ENCODE peak calls at places on chromosome 15, in six cellular contexts. O, B, H, F, K and Q are unnamed samples.

GRCh38 chr15:57443486-57443885 is 67.2 kb downstream of the CGNL1 start:
- DNase-seq in O (no peak), B (no peak), H (no peak), K (no peak), F (no peak), Q (no peak)

GRCh38 chr15:36449084-36449661 is 130.3 kb upstream of the CDIN1 start:
- DNase-seq in H (no peak), F (no peak), O (no peak), B (no peak), K (no peak), Q (no peak)

GRCh38 chr15:101660005-101660404 is 7.8 kb upstream of the TM2D3 start:
- DNase-seq in B (no peak), F (no peak), H (no peak), K (no peak), O (no peak), Q (no peak)

GRCh38 chr15:29424118-29424517 is 154.5 kb upstream of the NSMCE3 start:
- DNase-seq in F (peak), H (no peak), O (no peak), K (no peak), B (no peak), Q (no peak)

GRCh38 chr15:67794832-67795574 is 30.3 kb upstream of the SKOR1 start:
- DNase-seq in B (no peak), O (no peak), F (peak), K (no peak), H (no peak), Q (no peak)

GRCh38 chr15:101315736-101316135 is 20.7 kb upstream of the SNRPA1 start:
- DNase-seq in H (no peak), B (no peak), F (no peak), O (no peak), K (no peak), Q (no peak)

GRCh38 chr15:40891810-40892448 is 2.3 kb upstream of the VPS18 start:
- DNase-seq in K (no peak), F (peak), O (no peak), B (peak), H (no peak), Q (no peak)

GRCh38 chr15:29061746-29062660 is 176.2 kb downstream of the APBA2 start:
- DNase-seq in B (no peak), O (no peak), H (no peak), K (no peak), F (no peak), Q (no peak)

GRCh38 chr15:29558261-29558660 is 264.0 kb downstream of the TJP1 start:
- DNase-seq in O (no peak), F (no peak), B (no peak), K (no peak), H (no peak), Q (no peak)

GRCh38 chr15:63504979-63505841 is 817 bp downstream of the USP3 start:
- DNase-seq in B (peak), K (no peak), H (peak), F (peak), O (peak), Q (peak)

GRCh38 chr15:84112025-84112424 is 123.5 kb upstream of the GOLGA6L4 start:
- DNase-seq in F (no peak), O (no peak), B (no peak), H (no peak), K (no peak), Q (no peak)

GRCh38 chr15:35545825-35546580 is at the start of gene DPH6:
- DNase-seq in K (peak), H (peak), O (peak), F (peak), B (peak), Q (peak)

GRCh38 chr15:78211189-78211921 is 23.0 kb downstream of the ACSBG1 start:
- DNase-seq in F (no peak), B (no peak), H (no peak), K (no peak), O (no peak), Q (no peak)

GRCh38 chr15:78146437-78147154 is 2.6 kb upstream of the IDH3A start:
- DNase-seq in O (no peak), B (no peak), H (no peak), K (no peak), F (no peak), Q (peak)

GRCh38 chr15:55649058-55649423 is 60.9 kb upstream of the PYGO1 start:
- DNase-seq in H (no peak), K (no peak), B (peak), O (no peak), F (no peak), Q (no peak)

GRCh38 chr15:71349736-71350515 is 234.7 kb downstream of the THSD4 start:
- DNase-seq in F (no peak), H (no peak), K (no peak), O (no peak), B (no peak), Q (no peak)

GRCh38 chr15:71056111-71056510 is 59.2 kb upstream of the THSD4 start:
- DNase-seq in B (no peak), K (no peak), O (no peak), F (no peak), H (no peak), Q (no peak)

GRCh38 chr15:92162657-92163056 is 231.0 kb upstream of the ST8SIA2 start:
- DNase-seq in H (no peak), O (no peak), K (no peak), B (no peak), F (no peak), Q (no peak)

GRCh38 chr15:74784426-74784825 is 2.5 kb downstream of the CSK start:
- DNase-seq in B (no peak), O (no peak), H (no peak), F (peak), K (no peak), Q (no peak)

GRCh38 chr15:61169904-61170695 is 59.0 kb downstream of the RORA start:
- DNase-seq in F (peak), K (no peak), H (no peak), B (no peak), O (no peak), Q (no peak)

GRCh38 chr15:38163651-38164050 is 89.0 kb upstream of the SPRED1 start:
- DNase-seq in F (no peak), K (no peak), O (no peak), H (no peak), B (no peak), Q (no peak)

GRCh38 chr15:89907289-89907688 is 5.5 kb downstream of the ARPIN start:
- DNase-seq in H (no peak), B (no peak), F (no peak), K (no peak), O (no peak), Q (no peak)